ENCODE peak calls at places on chromosomes 6 and 20, in ten cellular contexts. C is epithelial cell of esophagus, H is mesothelial cell of epicardium, X is AG04449, E is fibroblast of lung, W is K562, S is hepatocyte, M is stomach, N is lung, T is fibroblast of pulmonary artery. U is an unnamed sample.

GRCh38 chr6:10465633-10466499 is 51.0 kb upstream of the TFAP2A start:
- DNase-seq in C (peak; percentile 75), H (peak; percentile 41), X (no peak), E (peak; percentile 44), W (peak; percentile 71), S (peak; percentile 76), M (peak; percentile 43), N (no peak), T (peak; percentile 45), U (no peak)

GRCh38 chr6:43242908-43243648 is at the start of gene TTBK1:
- DNase-seq in C (no peak), H (peak; percentile 19), X (no peak), E (no peak), W (no peak), S (no peak), M (no peak), N (no peak), T (no peak), U (no peak)

GRCh38 chr6:19754686-19755085 is 82.5 kb upstream of the ID4 start:
- DNase-seq in C (peak; percentile 47), H (no peak), X (no peak), E (no peak), W (no peak), S (no peak), M (no peak), N (no peak), T (peak; percentile 13), U (no peak)

GRCh38 chr6:65149841-65150240 is 557.2 kb downstream of the EYS start:
- DNase-seq in C (no peak), H (no peak), X (no peak), E (no peak), W (no peak), S (no peak), M (no peak), N (no peak), T (no peak), U (no peak)

GRCh38 chr6:147676896-147677295 is 168.4 kb downstream of the SAMD5 start:
- DNase-seq in C (no peak), H (no peak), X (no peak), E (peak; percentile 16), W (no peak), S (peak; percentile 17), M (no peak), N (no peak), T (no peak), U (no peak)

GRCh38 chr6:111591901-111592461 is 13.7 kb downstream of the TRAF3IP2 start:
- DNase-seq in C (peak; percentile 84), H (no peak), X (no peak), E (peak; percentile 75), W (no peak), S (no peak), M (no peak), N (no peak), T (no peak), U (no peak)

GRCh38 chr20:48657426-48658197 is 170.2 kb downstream of the PREX1 start:
- DNase-seq in C (peak; percentile 75), H (peak; percentile 52), X (peak; percentile 19), E (peak; percentile 53), W (peak; percentile 86), S (peak; percentile 87), M (peak; percentile 78), N (peak; percentile 66), T (peak; percentile 85), U (no peak)

GRCh38 chr6:111555041-111555440 is 50.6 kb downstream of the TRAF3IP2 start:
- DNase-seq in C (no peak), H (no peak), X (peak; percentile 55), E (peak; percentile 88), W (no peak), S (no peak), M (no peak), N (no peak), T (no peak), U (no peak)

GRCh38 chr6:43229803-43230239 is 540 bp upstream of the DNPH1 start:
- DNase-seq in C (no peak), H (no peak), X (no peak), E (no peak), W (no peak), S (no peak), M (no peak), N (no peak), T (no peak), U (no peak)

GRCh38 chr6:140566706-140567330 is 1192.4 kb upstream of the CITED2 start:
- DNase-seq in C (peak; percentile 57), H (no peak), X (no peak), E (peak; percentile 82), W (no peak), S (peak; percentile 11), M (no peak), N (no peak), T (peak; percentile 68), U (no peak)

GRCh38 chr6:148700047-148700712 is 46.6 kb upstream of the UST start:
- DNase-seq in C (no peak), H (no peak), X (no peak), E (no peak), W (no peak), S (no peak), M (no peak), N (no peak), T (peak; percentile 78), U (no peak)
- TF ChIP-seq CTCF in C (no peak), H (no peak), X (no peak), E (no peak), W (no peak), S (no peak), M (no peak), N (no peak), T (no peak), U (no peak)

DNA sequence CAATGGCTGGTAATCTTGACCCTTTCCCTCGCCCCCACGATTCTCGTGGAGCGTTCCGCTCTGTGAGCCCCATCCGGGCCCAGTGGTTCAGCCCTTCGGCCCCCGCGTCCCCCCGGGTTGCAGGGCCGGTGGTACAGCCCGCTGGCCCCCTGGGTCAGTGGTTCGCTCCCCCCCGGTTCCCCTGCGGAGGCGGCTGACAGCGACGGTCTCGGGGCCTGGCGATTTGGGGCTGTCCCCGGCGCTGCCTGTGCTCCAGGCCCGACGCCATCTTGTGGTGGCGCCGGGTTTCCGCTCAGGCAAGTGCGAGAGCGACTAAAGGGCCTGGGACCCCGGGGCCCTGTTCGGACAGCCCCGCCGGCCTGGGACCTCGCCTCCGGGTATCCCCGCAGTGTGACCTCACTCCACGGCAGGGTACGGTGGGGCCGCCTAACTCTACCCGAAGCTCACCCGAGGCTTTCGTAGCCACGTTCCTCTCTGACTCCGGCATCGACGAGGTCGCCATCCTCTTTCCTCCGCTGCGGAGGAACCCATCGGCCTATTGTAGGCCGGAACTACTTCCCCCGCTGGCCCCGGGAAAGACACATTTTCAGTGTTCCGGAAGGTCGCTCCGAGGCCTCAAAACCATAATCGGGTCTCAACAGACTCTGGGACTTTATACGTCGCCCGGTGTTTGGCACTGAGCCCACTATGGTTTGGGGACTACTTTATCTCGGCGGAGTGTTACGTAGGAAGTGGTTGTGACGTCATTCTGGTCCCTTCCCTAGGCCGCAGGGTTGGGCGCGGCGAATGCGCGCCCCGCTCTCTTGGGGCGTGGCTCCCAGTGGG is at the start of gene ZNF335:
- DNase-seq in C (peak; percentile 95), H (peak; percentile 87), X (peak; percentile 82), E (peak; percentile 95), W (peak; percentile 99), S (peak; percentile 98), M (peak; percentile 95), N (peak; percentile 94), T (peak; percentile 98), U (peak; percentile 98)
- TF ChIP-seq CTCF in C (peak; percentile 22), H (peak; percentile 63), X (peak; percentile 38), E (peak; percentile 16), W (no peak), S (no peak), M (no peak), N (peak; percentile 31), T (peak; percentile 5), U (peak; percentile 44)

DNA sequence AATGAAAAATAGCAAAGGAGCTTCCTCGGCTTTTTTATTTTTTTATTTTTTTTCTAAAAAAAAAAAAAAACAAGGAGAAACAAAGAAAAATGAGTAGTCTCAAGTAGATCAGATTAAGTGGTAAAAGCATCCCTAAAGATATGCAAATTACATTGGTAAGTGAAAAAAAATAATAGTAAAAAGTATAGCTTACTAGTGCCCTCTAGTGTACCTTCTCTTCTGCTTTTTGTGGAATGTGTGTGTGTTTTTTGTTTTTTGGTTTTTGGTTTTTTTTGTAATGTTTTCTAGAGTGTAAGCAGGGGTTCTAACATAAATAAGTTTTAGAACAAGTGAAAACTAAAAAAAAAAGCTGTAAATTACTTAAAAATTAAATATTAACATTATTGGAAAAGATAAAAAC is 1062.0 kb downstream of the HACE1 start:
- DNase-seq in C (peak; percentile 9), H (no peak), X (no peak), E (no peak), W (no peak), S (peak; percentile 11), M (no peak), N (no peak), T (peak; percentile 37), U (no peak)
- TF ChIP-seq CTCF in C (peak; percentile 22), H (no peak), X (no peak), E (no peak), W (no peak), S (peak; percentile 69), M (no peak), N (no peak), T (peak; percentile 55), U (peak; percentile 60)

GRCh38 chr20:6611911-6612614 is 155.4 kb upstream of the BMP2 start:
- DNase-seq in C (peak; percentile 81), H (no peak), X (no peak), E (no peak), W (no peak), S (no peak), M (no peak), N (no peak), T (no peak), U (no peak)

GRCh38 chr20:6612615-6612917 is 154.9 kb upstream of the BMP2 start:
- DNase-seq in C (no peak), H (no peak), X (no peak), E (no peak), W (no peak), S (no peak), M (no peak), N (no peak), T (no peak), U (no peak)

GRCh38 chr20:6616421-6616820 is 151.1 kb upstream of the BMP2 start:
- DNase-seq in C (no peak), H (no peak), X (no peak), E (no peak), W (no peak), S (no peak), M (no peak), N (no peak), T (no peak), U (no peak)

GRCh38 chr20:6614836-6615235 is 152.7 kb upstream of the BMP2 start:
- DNase-seq in C (no peak), H (no peak), X (no peak), E (no peak), W (no peak), S (no peak), M (no peak), N (no peak), T (no peak), U (no peak)

DNA sequence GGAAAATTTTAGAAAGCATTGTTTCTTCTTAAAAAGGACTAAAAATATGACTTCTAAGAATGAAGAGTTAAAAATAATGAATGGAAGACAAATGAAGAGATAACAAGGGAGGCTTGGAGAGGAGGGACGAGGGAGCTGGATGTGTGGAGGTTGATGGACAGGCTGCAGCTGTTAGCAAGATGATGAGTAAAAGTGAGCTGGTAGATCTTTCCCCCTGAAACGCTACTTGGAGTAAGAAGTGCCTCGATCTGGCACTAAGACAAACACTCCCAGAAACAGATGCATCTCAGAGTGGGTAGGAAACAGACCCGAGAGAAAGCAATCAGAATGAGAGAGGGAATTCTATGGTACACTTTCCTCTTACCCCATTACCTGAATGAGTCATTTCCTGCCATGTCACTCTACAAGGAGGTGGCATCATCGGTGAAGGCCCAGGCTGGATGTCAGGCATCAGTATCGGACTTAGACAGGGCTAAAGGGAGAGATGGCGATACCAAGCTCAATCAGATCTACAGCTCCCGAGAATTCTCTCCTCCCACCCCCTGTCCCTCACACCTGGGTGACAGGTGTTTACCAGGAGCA is 154.1 kb upstream of the BMP2 start:
- DNase-seq in C (peak; percentile 81), H (no peak), X (no peak), E (no peak), W (no peak), S (no peak), M (no peak), N (no peak), T (no peak), U (no peak)
- TF ChIP-seq CTCF in C (no peak), H (no peak), X (no peak), E (no peak), W (no peak), S (no peak), M (no peak), N (no peak), T (no peak), U (no peak)